ENCODE peak calls at places on chromosomes 6 and 20, in four cellular contexts. S is breast epithelium, Q is transverse colon, U is sigmoid colon. Z is an unnamed sample.

GRCh38 chr20:52948491-52948890 is 23.7 kb upstream of the TSHZ2 start:
- DNase-seq in U (no peak), Q (no peak), S (no peak), Z (no peak)

GRCh38 chr6:163504984-163505640 is 90.6 kb downstream of the QKI start:
- DNase-seq in Q (no peak), U (no peak), S (no peak), Z (no peak)

GRCh38 chr6:138204303-138204702 is 14.0 kb downstream of the PBOV1 start:
- DNase-seq in U (no peak), Q (no peak), S (no peak), Z (no peak)

GRCh38 chr20:60138263-60139127 is 180.3 kb downstream of the CDH26 start:
- DNase-seq in Q (peak), U (no peak), S (no peak), Z (peak)

GRCh38 chr20:57391439-57392129 is 388 bp downstream of the RBM38 start:
- DNase-seq in U (peak), S (no peak), Q (peak), Z (no peak)

GRCh38 chr20:1844723-1845523 is 50.3 kb upstream of the SIRPA start:
- DNase-seq in Q (peak), S (no peak), U (peak), Z (no peak)

GRCh38 chr20:52926505-52926904 is 45.7 kb upstream of the TSHZ2 start:
- DNase-seq in Q (no peak), U (no peak), S (no peak), Z (no peak)

GRCh38 chr6:118660218-118660569 is 8.8 kb upstream of the CEP85L start:
- DNase-seq in S (no peak), Q (no peak), U (no peak), Z (peak)

GRCh38 chr6:105215506-105215905 is 35.7 kb upstream of the POPDC3 start:
- DNase-seq in S (no peak), U (no peak), Q (no peak), Z (no peak)

GRCh38 chr6:24493945-24494725 is 634 bp upstream of the ALDH5A1 start:
- DNase-seq in S (no peak), U (no peak), Q (no peak), Z (no peak)

GRCh38 chr6:159415540-159415939 is 246.3 kb downstream of the FNDC1 start:
- DNase-seq in U (no peak), Q (no peak), S (no peak), Z (no peak)

GRCh38 chr6:129475477-129476247 is 234.3 kb downstream of the ARHGAP18 start:
- DNase-seq in U (no peak), S (no peak), Q (no peak), Z (no peak)
- TF ChIP-seq CTCF in U (no peak), S (no peak), Q (no peak), Z (no peak)

GRCh38 chr20:34099675-34100074 is 12.4 kb downstream of the EIF2S2 start:
- DNase-seq in S (no peak), Q (no peak), U (no peak), Z (no peak)

GRCh38 chr20:34098570-34098969 is 13.5 kb downstream of the EIF2S2 start:
- DNase-seq in U (no peak), S (no peak), Q (no peak), Z (no peak)

GRCh38 chr20:34095825-34096224 is 16.2 kb downstream of the EIF2S2 start:
- DNase-seq in S (no peak), U (no peak), Q (no peak), Z (no peak)

GRCh38 chr20:34093895-34094294 is 18.1 kb downstream of the EIF2S2 start:
- DNase-seq in U (no peak), S (no peak), Q (no peak), Z (no peak)

DNA sequence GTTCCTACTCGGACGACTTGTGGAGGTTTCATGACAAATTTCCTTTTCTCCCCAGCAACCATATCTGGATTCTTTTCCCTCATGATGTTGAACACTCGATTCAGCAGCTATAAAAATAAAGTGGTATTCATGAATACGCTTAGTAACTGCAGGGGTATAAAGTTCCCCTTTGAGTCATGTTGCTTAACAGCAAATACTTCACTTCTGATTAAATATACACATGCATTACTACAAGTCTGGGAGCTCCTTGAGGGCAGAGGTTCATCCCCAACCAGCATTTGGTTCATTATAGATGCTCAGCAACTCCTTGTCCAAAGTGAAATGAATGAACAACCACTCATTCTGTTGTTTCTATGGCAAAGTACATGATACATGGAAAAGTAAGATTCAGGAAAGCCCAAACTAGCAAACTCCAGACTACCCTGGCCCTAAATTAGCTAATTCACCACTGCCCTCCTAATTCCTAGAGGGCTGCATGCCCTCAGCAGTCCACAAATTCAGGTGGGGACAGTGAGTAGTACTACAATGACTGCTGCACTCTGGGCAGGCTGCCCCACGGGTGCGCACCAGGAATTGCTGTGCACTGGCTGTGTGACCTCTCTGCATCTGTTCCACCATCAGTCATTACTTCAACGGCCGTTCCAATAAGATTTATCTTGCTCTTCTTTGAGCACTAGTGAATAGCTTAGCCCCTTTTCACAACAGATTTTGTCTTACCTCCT is 15.2 kb downstream of the EIF2S2 start:
- DNase-seq in U (no peak), Q (no peak), S (no peak), Z (no peak)
- TF ChIP-seq POLR2AphosphoS5 in U (no peak), Q (no peak), S (no peak), Z (no peak)

DNA sequence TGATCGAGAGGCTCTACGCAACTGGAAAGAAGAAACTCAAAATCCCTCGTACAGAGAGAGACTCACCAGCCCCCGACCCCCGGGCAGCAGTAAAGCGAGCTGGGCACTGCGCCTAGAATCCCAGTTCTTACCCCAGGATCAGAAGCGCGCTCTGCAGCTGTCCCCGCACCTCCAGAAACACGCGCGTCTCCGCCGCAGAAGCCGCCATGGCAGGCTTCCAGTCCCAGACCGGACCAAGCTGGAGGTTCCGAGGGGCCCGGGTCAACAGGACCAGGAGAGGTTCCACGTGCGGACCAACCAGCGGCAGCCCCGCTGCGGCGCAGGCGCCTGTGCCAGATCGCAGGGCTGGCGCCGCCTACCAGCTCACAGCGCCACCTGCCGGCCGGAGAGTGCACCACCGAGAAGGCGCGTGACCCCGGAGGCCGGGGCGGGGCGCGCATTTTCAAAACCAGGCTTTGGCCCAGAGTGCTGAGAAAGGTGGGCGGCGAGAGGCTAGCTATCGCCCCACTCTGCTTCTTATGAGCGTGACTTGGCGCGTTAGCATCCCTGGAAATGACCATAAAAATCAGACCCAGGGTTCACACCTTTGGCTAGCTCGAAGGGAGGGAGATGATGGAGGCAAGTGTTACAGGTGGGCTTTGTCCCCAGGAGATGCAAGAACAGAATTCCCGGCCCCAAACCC is at the start of gene UBE3D:
- DNase-seq in U (peak), Q (peak), S (peak), Z (peak)
- TF ChIP-seq POLR2A in U (no peak), Q (peak), S (no peak), Z (no peak)

DNA sequence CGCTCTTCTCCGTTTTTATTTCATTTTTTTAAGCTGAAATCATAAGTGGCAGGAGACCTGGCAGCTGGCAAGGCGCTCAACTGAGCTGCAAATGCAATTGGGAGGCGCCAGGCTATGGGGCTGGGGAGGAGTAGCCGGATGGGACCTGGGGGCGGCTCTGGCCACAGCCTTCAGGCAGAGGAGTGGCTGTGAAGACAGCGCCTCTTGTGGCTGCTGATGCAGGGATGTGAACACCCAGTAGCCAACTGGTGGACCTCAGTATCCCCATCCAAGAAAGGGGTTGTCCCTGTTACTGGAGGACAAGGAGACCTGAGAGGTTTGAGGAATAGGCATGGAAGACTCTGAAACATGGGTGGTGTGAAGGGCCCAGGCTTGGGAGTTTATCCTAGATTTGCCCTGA is 12.6 kb downstream of the KCNK17 start:
- DNase-seq in Q (no peak), U (no peak), S (no peak), Z (no peak)
- TF ChIP-seq CTCF in Q (no peak), U (no peak), S (no peak), Z (no peak)

GRCh38 chr20:62595491-62595890 is 46.8 kb upstream of the SLCO4A1 start:
- DNase-seq in U (no peak), Q (peak), S (no peak), Z (no peak)
- TF ChIP-seq POLR2AphosphoS5 in U (no peak), Q (no peak), S (no peak), Z (no peak)

DNA sequence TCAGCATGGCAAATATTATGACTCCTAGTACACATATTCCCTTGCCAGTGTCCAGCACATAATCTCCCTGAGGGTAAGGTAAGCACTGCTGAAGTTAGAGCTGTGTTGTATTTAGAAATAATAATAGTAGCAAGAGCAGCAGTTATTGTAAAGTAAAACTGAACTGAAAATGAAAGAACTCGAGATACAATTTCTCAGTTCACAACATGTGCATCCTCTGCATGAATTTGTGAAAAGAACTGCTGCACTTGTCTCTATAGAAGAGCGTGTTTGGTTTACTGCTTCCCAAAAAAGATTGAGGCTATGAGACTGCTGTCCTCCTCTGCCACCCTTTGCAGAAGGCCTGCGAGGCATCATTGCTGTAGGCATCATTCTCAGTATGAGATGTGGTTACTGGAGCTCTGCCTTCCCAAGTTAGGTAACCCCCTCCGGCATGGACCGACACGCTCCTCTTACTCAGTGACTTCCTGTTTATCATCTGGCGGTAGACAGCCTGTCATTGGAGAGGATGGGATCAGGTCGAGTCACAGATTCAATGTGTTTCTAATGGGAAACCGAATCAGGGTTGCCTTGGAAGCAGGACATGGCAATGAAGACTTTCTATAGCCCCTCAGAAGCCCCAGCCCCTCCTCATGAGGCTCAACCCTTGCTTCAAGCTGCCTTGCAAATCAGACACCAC is 48.1 kb downstream of the SLC24A3 start:
- DNase-seq in U (no peak), Q (no peak), S (no peak), Z (no peak)
- TF ChIP-seq POLR2A in U (no peak), Q (no peak), S (no peak), Z (no peak)

DNA sequence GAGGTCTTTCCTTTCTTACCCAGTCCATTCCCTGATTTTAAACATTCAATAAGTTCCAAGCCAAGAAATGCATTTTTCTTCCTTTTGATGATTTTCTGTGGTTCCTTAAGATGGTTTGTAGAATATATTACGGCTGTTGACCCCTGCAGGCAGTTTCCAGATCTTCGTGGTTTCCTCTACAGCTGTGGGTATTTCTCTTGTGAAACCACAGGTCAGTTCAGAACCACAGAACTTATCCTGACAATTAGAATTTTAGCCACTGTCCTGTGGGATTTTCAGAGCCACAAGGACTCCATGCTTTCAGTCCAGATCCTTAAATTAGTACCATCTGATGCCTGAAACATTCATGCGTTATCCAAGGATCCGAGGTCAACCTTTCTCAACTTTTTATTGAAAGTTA is 29.7 kb upstream of the EXOC2 start:
- DNase-seq in Q (no peak), U (no peak), S (no peak), Z (no peak)
- TF ChIP-seq CTCF in Q (no peak), U (no peak), S (no peak), Z (no peak)

GRCh38 chr6:31366693-31367470 is 9.9 kb upstream of the HLA-B start:
- DNase-seq in S (peak), Q (peak), U (peak), Z (peak)
- TF ChIP-seq POLR2AphosphoS5 in S (peak), Q (no peak), U (no peak), Z (peak)

DNA sequence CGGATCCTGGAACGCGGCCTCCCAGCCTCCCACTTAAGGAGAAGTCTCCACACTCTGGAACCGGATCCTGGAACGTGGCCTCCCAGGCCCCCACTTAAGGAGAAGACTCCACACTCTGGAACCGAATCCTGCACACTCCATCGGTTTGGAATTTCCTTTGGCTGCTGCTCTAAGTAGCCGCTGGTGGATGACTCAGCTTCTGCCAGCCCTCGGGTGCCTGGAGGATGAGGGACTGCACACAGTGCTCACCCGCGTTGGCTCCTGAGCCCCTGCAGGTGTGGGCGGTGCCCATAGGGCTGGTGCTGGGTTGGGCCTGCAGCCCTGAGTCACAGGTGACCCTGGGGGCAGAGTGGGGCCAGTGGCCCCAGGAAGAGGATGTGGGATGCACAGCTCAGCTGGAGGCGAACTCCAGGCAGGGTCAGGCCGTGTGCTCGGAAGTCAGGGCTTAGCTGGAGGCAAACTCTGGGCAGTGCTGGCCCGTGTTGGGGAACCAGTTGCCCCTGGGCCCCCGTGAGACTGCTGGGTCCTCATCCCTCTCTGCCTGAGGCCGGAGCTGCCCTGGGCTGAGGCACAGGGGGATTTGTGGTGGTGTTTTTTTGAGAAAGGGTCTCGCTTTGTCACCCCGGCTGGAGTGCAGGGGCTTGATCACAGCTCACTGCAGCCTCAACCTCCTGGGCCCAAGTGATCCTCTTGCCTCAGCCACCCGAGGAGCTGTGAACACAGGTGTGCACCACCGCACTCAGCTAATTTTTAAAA is 13.9 kb upstream of the TNFRSF6B start:
- DNase-seq in U (peak), Q (peak), S (peak), Z (no peak)
- TF ChIP-seq POLR2A in U (no peak), Q (no peak), S (no peak), Z (no peak)

DNA sequence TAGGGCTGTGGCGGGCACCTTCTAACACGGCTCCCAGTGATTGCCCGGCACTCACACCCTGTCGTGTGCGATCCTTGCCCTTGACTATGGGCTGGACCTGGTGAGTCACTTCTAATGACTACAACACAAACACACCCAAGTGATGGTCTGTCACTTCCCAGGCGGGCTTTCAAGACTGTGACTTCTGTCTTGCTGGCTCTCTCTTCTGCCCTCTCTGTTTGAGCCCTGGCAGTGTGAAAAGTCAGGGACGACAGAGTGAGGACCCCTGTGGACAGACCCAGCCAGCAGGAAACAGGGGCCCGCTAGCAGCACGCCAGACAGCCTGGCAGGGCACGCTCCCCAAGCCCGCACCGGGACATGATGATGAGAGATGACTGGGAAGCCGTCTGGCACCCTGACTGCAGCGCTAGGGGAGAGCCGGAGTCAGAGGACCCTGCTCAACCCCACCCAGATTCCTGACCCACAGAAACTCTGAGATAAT is 43.0 kb downstream of the KIF16B start:
- DNase-seq in S (no peak), Q (peak), U (no peak), Z (no peak)
- TF ChIP-seq CTCF in S (no peak), Q (no peak), U (no peak), Z (no peak)